ENCODE peak calls at places on chromosomes 7 and 10, in nine cellular contexts. T is activated CD8-positive, alpha-beta memory T cell treated with anti-CD3 and anti-CD28 coated beads for 1 hour; A is ELR; I is T-helper 2 cell; J is esophagus squamous epithelium; S is KBM-7; X is psoas muscle; Z is ELF-1; M is NCI-H146. Q is an unnamed sample.

GRCh38 chr10:88089498-88089897 is 226.1 kb downstream of the PTEN start:
- DNase-seq in T (no peak), A (no peak), I (no peak), J (no peak), S (no peak), X (no peak), Z (no peak), M (peak; percentile 67), Q (no peak)

GRCh38 chr10:22334414-22335203 is 10.7 kb upstream of the SPAG6 start:
- DNase-seq in T (no peak), A (no peak), I (no peak), J (no peak), S (no peak), X (peak; percentile 21), Z (peak; percentile 72), M (no peak), Q (no peak)

GRCh38 chr7:35593896-35594295 is 101.0 kb downstream of the HERPUD2 start:
- DNase-seq in T (no peak), A (peak; percentile 26), I (peak; percentile 14), J (no peak), S (peak; percentile 29), X (no peak), Z (peak; percentile 42), M (peak; percentile 6), Q (no peak)

GRCh38 chr7:104809906-104810305 is 204.1 kb upstream of the KMT2E start:
- DNase-seq in T (no peak), A (no peak), I (no peak), J (no peak), S (no peak), X (no peak), Z (no peak), M (no peak), Q (no peak)

GRCh38 chr10:28445511-28445910 is 87.4 kb upstream of the WAC start:
- DNase-seq in T (no peak), A (no peak), I (no peak), J (no peak), S (no peak), X (no peak), Z (no peak), M (no peak), Q (no peak)

GRCh38 chr7:143042159-143042820 is 9.9 kb upstream of the OR6V1 start:
- DNase-seq in T (no peak), A (no peak), I (no peak), J (no peak), S (no peak), X (no peak), Z (peak; percentile 2), M (no peak), Q (no peak)

GRCh38 chr10:17993361-17993760 is 41.6 kb downstream of the SLC39A12 start:
- DNase-seq in T (no peak), A (peak; percentile 94), I (no peak), J (no peak), S (no peak), X (no peak), Z (no peak), M (no peak), Q (no peak)

GRCh38 chr10:71531485-71532446 is 135.0 kb downstream of the CDH23 start:
- DNase-seq in T (no peak), A (peak; percentile 28), I (peak; percentile 48), J (no peak), S (peak; percentile 21), X (no peak), Z (peak; percentile 57), M (no peak), Q (no peak)

GRCh38 chr7:158110661-158111555 is 476.7 kb downstream of the PTPRN2 start:
- DNase-seq in T (no peak), A (no peak), I (no peak), J (no peak), S (no peak), X (no peak), Z (peak; percentile 57), M (peak; percentile 99), Q (no peak)

GRCh38 chr10:2011106-2011716 is 273.9 kb upstream of the ADARB2 start:
- DNase-seq in T (no peak), A (no peak), I (no peak), J (no peak), S (no peak), X (no peak), Z (peak; percentile 1), M (no peak), Q (no peak)

Q was measured in cortex of kidney.